ENCODE peak calls at places on chromosomes 4 and X, in eight cellular contexts. V is pancreas; F is IMR-90; W is GM23248; Y is psoas muscle; D is tibial artery; C is CD4-positive, CD25-positive, alpha-beta regulatory T cell; I is neural progenitor cell. J is an unnamed sample.

GRCh38 chr4:36394352-36394903 is 113.0 kb downstream of the DTHD1 start:
- DNase-seq in V (no peak), F (no peak), W (no peak), Y (no peak), D (no peak), C (peak; percentile 84), I (no peak), J (no peak)

GRCh38 chr4:89939994-89940393 is 45.3 kb downstream of the MMRN1 start:
- DNase-seq in V (peak; percentile 19), F (no peak), W (no peak), Y (no peak), D (no peak), C (no peak), I (no peak), J (no peak)

GRCh38 chr4:84499065-84499982 is at the start of gene NKX6-1:
- DNase-seq in V (peak; percentile 90), F (peak; percentile 53), W (peak; percentile 68), Y (peak; percentile 77), D (peak; percentile 37), C (peak; percentile 23), I (peak; percentile 99), J (peak; percentile 99)

GRCh38 chr4:177283167-177283566 is 26.5 kb upstream of the NEIL3 start:
- DNase-seq in V (no peak), F (peak; percentile 74), W (peak; percentile 70), Y (no peak), D (no peak), C (no peak), I (no peak), J (no peak)

GRCh38 chr4:123838426-123838825 is 441.8 kb downstream of the SPRY1 start:
- DNase-seq in V (no peak), F (no peak), W (peak; percentile 27), Y (no peak), D (no peak), C (no peak), I (no peak), J (no peak)

GRCh38 chrX:48470833-48471118 is 716 bp upstream of the SLC38A5 start:
- DNase-seq in V (no peak), F (no peak), W (no peak), Y (no peak), D (no peak), C (no peak), I (no peak), J (no peak)

GRCh38 chr4:121819216-121819980 is 4.3 kb downstream of the CCNA2 start:
- DNase-seq in V (no peak), F (no peak), W (peak; percentile 45), Y (no peak), D (no peak), C (no peak), I (no peak), J (no peak)

GRCh38 chr4:41661447-41662076 is 87.0 kb downstream of the PHOX2B start:
- DNase-seq in V (peak; percentile 45), F (peak; percentile 48), W (peak; percentile 62), Y (peak; percentile 50), D (peak; percentile 67), C (peak; percentile 35), I (peak; percentile 58), J (peak; percentile 56)

GRCh38 chrX:7941390-7942042 is 14.3 kb upstream of the PNPLA4 start:
- DNase-seq in V (no peak), F (peak; percentile 7), W (peak; percentile 12), Y (no peak), D (no peak), C (peak; percentile 10), I (peak; percentile 13), J (no peak)

GRCh38 chr4:158873795-158874359 is 105.1 kb downstream of the FNIP2 start:
- DNase-seq in V (no peak), F (peak; percentile 96), W (peak; percentile 87), Y (no peak), D (no peak), C (no peak), I (no peak), J (no peak)

GRCh38 chr4:153426207-153426886 is 39.8 kb upstream of the TMEM131L start:
- DNase-seq in V (no peak), F (peak; percentile 24), W (no peak), Y (no peak), D (no peak), C (peak; percentile 76), I (no peak), J (no peak)

GRCh38 chrX:54042609-54043010 is 1.7 kb downstream of the PHF8 start:
- DNase-seq in V (peak; percentile 34), F (peak; percentile 63), W (peak; percentile 83), Y (peak; percentile 40), D (peak; percentile 56), C (peak; percentile 54), I (peak; percentile 81), J (peak; percentile 74)

GRCh38 chr4:56655627-56656345 is 25.3 kb downstream of the HOPX start:
- DNase-seq in V (peak; percentile 19), F (no peak), W (peak; percentile 29), Y (peak; percentile 26), D (no peak), C (no peak), I (peak; percentile 40), J (peak; percentile 73)

GRCh38 chr4:57102050-57102564 is 8.1 kb downstream of the IGFBP7 start:
- DNase-seq in V (no peak), F (peak; percentile 88), W (peak; percentile 84), Y (peak; percentile 31), D (peak; percentile 65), C (no peak), I (no peak), J (no peak)

GRCh38 chr4:76420901-76421581 is at the start of gene CCDC158:
- DNase-seq in V (peak; percentile 53), F (no peak), W (peak; percentile 67), Y (peak; percentile 28), D (no peak), C (no peak), I (no peak), J (peak; percentile 37)

GRCh38 chrX:150767045-150767395 is 73.8 kb downstream of the MTMR1 start:
- DNase-seq in V (no peak), F (no peak), W (peak; percentile 31), Y (no peak), D (no peak), C (no peak), I (no peak), J (peak; percentile 54)

GRCh38 chr4:22474636-22475310 is 41.1 kb downstream of the ADGRA3 start:
- DNase-seq in V (no peak), F (peak; percentile 77), W (peak; percentile 27), Y (no peak), D (no peak), C (no peak), I (no peak), J (no peak)

GRCh38 chr4:88672987-88673386 is 24.6 kb downstream of the NAP1L5 start:
- DNase-seq in V (no peak), F (peak; percentile 48), W (peak; percentile 54), Y (no peak), D (no peak), C (peak; percentile 56), I (peak; percentile 54), J (peak; percentile 10)

GRCh38 chr4:57910151-57910550 is 800.0 kb upstream of the IGFBP7 start:
- DNase-seq in V (no peak), F (no peak), W (no peak), Y (no peak), D (no peak), C (no peak), I (no peak), J (no peak)

GRCh38 chr4:95217197-95217596 is 331.6 kb downstream of the UNC5C start:
- DNase-seq in V (no peak), F (no peak), W (no peak), Y (no peak), D (no peak), C (no peak), I (no peak), J (no peak)

GRCh38 chr4:89765966-89766365 is 71.0 kb downstream of the SNCA start:
- DNase-seq in V (no peak), F (peak; percentile 63), W (peak; percentile 68), Y (no peak), D (no peak), C (no peak), I (no peak), J (no peak)

GRCh38 chr4:2049381-2049780 is 9.7 kb upstream of the NAT8L start:
- DNase-seq in V (no peak), F (no peak), W (no peak), Y (no peak), D (no peak), C (no peak), I (no peak), J (no peak)

GRCh38 chr4:2047781-2048581 is 11.1 kb upstream of the NAT8L start:
- DNase-seq in V (no peak), F (no peak), W (no peak), Y (no peak), D (peak; percentile 17), C (no peak), I (no peak), J (peak; percentile 33)

GRCh38 chr4:2049811-2050210 is 9.3 kb upstream of the NAT8L start:
- DNase-seq in V (no peak), F (no peak), W (no peak), Y (no peak), D (peak; percentile 5), C (no peak), I (no peak), J (no peak)

GRCh38 chr4:2047031-2047660 is 12.0 kb upstream of the NAT8L start:
- DNase-seq in V (no peak), F (no peak), W (no peak), Y (no peak), D (peak; percentile 13), C (no peak), I (no peak), J (no peak)

DNA sequence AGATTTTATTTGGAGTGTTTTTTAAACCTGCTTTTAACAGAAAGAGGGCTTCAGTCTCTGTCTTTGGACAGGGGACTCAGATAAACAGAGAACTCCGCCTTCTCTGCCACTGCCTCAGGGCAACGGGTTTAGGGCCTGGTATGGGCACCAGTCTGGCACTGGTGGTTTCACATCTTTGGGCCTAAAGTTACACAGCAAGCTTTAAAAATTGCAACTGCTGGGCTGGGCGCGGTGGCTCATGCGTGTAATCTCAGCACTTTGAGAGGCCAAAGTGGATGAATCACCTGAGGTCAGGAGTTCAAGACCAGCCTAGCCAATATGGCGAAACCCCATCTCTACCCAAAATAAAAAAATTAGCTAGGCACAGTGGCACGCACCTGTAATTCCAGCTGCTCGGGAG is 10.3 kb upstream of the NAT8L start:
- DNase-seq in V (no peak), F (no peak), W (no peak), Y (no peak), D (no peak), C (no peak), I (no peak), J (no peak)
- H3K27me3 ChIP-seq in V (no peaks in the 10 kb centered on the region), F (peaks cover 15% of the 10 kb centered on the region), W (peaks cover 20% of the 10 kb centered on the region), Y (no peaks in the 10 kb centered on the region), D (no peaks in the 10 kb centered on the region), C (peaks cover 9% of the 10 kb centered on the region), I (peaks cover 22% of the 10 kb centered on the region), J (no peaks in the 10 kb centered on the region)

GRCh38 chr4:31043382-31044062 is 323.4 kb downstream of the PCDH7 start:
- DNase-seq in V (no peak), F (no peak), W (no peak), Y (no peak), D (no peak), C (no peak), I (peak; percentile 33), J (no peak)
- H3K4me3 ChIP-seq in V (no peak overlapping the region), F (no peak overlapping the region), W (no peak overlapping the region), Y (no peak overlapping the region), D (no peak overlapping the region), C (no peak overlapping the region), I (no peak overlapping the region), J (no peak overlapping the region)

GRCh38 chrX:1424452-1424851 is 28.3 kb downstream of the ASMTL start:
- DNase-seq in V (no peak), F (no peak), W (no peak), Y (no peak), D (no peak), C (no peak), I (no peak), J (no peak)
- H3K36me3 ChIP-seq in V (no peaks in the 10 kb centered on the region), F (peaks cover 47% of the 10 kb centered on the region), W (peaks cover 7% of the 10 kb centered on the region), Y (peaks cover 19% of the 10 kb centered on the region), D (peaks cover 55% of the 10 kb centered on the region), C (peaks cover 24% of the 10 kb centered on the region), I (peaks cover 18% of the 10 kb centered on the region), J (peaks cover 47% of the 10 kb centered on the region)

GRCh38 chr4:42906906-42907774 is 14.6 kb downstream of the GRXCR1 start:
- DNase-seq in V (peak; percentile 17), F (no peak), W (peak; percentile 6), Y (no peak), D (no peak), C (no peak), I (no peak), J (no peak)
- H3K27me3 ChIP-seq in V (no peaks in the 10 kb centered on the region), F (no peaks in the 10 kb centered on the region), W (no peaks in the 10 kb centered on the region), Y (no peaks in the 10 kb centered on the region), D (no peaks in the 10 kb centered on the region), C (no peaks in the 10 kb centered on the region), I (no peaks in the 10 kb centered on the region), J (no peaks in the 10 kb centered on the region)

J was measured in H7.